ENCODE peak calls at places on chromosomes 16 and 17, in seven cellular contexts. E is body of pancreas; N is fibroblast of the conjunctiva; B is T follicular helper cell; G is CD4-positive, alpha-beta memory T cell; D is GM19239; W is COR-L47. O is an unnamed sample.

GRCh38 chr16:88554711-88555264 is 15.4 kb upstream of the ZC3H18 start:
- DNase-seq in W (no peak), E (no peak), N (no peak), G (no peak), B (no peak), D (no peak), O (no peak)

GRCh38 chr17:77733576-77734296 is 224.8 kb upstream of the TNRC6C start:
- DNase-seq in B (no peak), E (no peak), D (no peak), N (no peak), W (no peak), G (no peak), O (no peak)

GRCh38 chr17:40530988-40531971 is 29.9 kb upstream of the TNS4 start:
- DNase-seq in B (peak; percentile 65), G (peak; percentile 58), D (no peak), W (no peak), N (no peak), E (no peak), O (no peak)

GRCh38 chr17:45902892-45903346 is 8.6 kb downstream of the MAPT start:
- DNase-seq in W (peak; percentile 80), N (no peak), B (no peak), D (no peak), G (no peak), E (peak; percentile 68), O (peak; percentile 38)

GRCh38 chr17:41451154-41451728 is 10.5 kb upstream of the KRT38 start:
- DNase-seq in D (no peak), G (no peak), E (no peak), B (no peak), N (no peak), W (no peak), O (no peak)

GRCh38 chr16:70522216-70523000 is 946 bp downstream of the COG4 start:
- DNase-seq in G (peak; percentile 11), B (no peak), N (no peak), W (no peak), D (peak; percentile 16), E (no peak), O (no peak)

GRCh38 chr16:79269211-79269863 is 331.2 kb downstream of the MAF start:
- DNase-seq in E (no peak), N (no peak), G (peak; percentile 43), W (no peak), D (peak; percentile 30), B (no peak), O (no peak)

GRCh38 chr16:241866-242265 is 7.2 kb downstream of the FAM234A start:
- DNase-seq in E (no peak), G (no peak), D (no peak), W (no peak), N (no peak), B (no peak), O (no peak)

GRCh38 chr16:47971225-47971624 is 184.6 kb downstream of the ABCC12 start:
- DNase-seq in D (no peak), N (no peak), E (no peak), B (no peak), W (no peak), G (no peak), O (no peak)

GRCh38 chr16:29310852-29311314 is 95.6 kb downstream of the NPIPB11 start:
- DNase-seq in E (peak; percentile 82), N (no peak), B (no peak), W (no peak), G (no peak), D (no peak), O (no peak)

GRCh38 chr17:72388765-72389473 is 268.1 kb downstream of the SOX9 start:
- DNase-seq in E (no peak), W (no peak), G (no peak), B (no peak), N (no peak), D (peak; percentile 44), O (no peak)

GRCh38 chr16:25135239-25135878 is 23.8 kb downstream of the LCMT1 start:
- DNase-seq in D (no peak), E (no peak), N (no peak), B (no peak), G (no peak), W (peak; percentile 31), O (no peak)

GRCh38 chr17:2040942-2041560 is 771 bp upstream of the OVCA2 start:
- DNase-seq in E (no peak), D (no peak), W (no peak), B (no peak), N (no peak), G (no peak), O (peak; percentile 57)

GRCh38 chr17:19398301-19399181 is 11.6 kb upstream of the MFAP4 start:
- DNase-seq in G (no peak), E (no peak), N (no peak), W (peak; percentile 53), B (no peak), D (no peak), O (peak; percentile 0)

GRCh38 chr16:2819939-2820835 is 3.1 kb downstream of the PRSS21 start:
- DNase-seq in B (no peak), E (no peak), N (no peak), D (no peak), G (no peak), W (no peak), O (no peak)

GRCh38 chr17:51588063-51588462 is 327.7 kb downstream of the UTP18 start:
- DNase-seq in E (no peak), N (no peak), W (no peak), G (no peak), B (no peak), D (no peak), O (no peak)

GRCh38 chr17:4130715-4131114 is 12.1 kb downstream of the ZZEF1 start:
- DNase-seq in E (no peak), N (no peak), D (no peak), W (no peak), B (no peak), G (no peak), O (no peak)

GRCh38 chr16:73636196-73636595 is 588.3 kb upstream of the ZFHX3 start:
- DNase-seq in G (no peak), D (no peak), N (no peak), W (no peak), B (no peak), E (no peak), O (no peak)

GRCh38 chr17:5587431-5588032 is 3.2 kb upstream of the NLRP1 start:
- DNase-seq in D (peak; percentile 53), G (peak; percentile 79), E (peak; percentile 43), W (peak; percentile 44), B (peak; percentile 33), N (peak; percentile 59), O (peak; percentile 77)

GRCh38 chr16:67959520-67959919 is 8.9 kb downstream of the SLC12A4 start:
- DNase-seq in N (no peak), W (no peak), G (no peak), D (no peak), B (no peak), E (no peak), O (no peak)

GRCh38 chr17:72976971-72977767 is 115.3 kb downstream of the SLC39A11 start:
- DNase-seq in G (no peak), E (peak; percentile 46), N (peak; percentile 64), D (no peak), W (no peak), B (no peak), O (no peak)

GRCh38 chr16:727291-727977 is 528 bp downstream of the HAGHL start:
- DNase-seq in G (no peak), D (no peak), W (no peak), B (no peak), E (no peak), N (no peak), O (no peak)

GRCh38 chr17:37373530-37374159 is 2.1 kb upstream of the C17orf78 start:
- DNase-seq in W (peak; percentile 73), E (peak; percentile 73), G (peak; percentile 57), N (peak; percentile 81), B (peak; percentile 40), D (peak; percentile 65), O (peak; percentile 85)

GRCh38 chr16:3960049-3960809 is 79.7 kb upstream of the CREBBP start:
- DNase-seq in B (no peak), N (no peak), D (no peak), E (no peak), G (no peak), W (no peak), O (no peak)

GRCh38 chr17:2962236-2962635 is 101.2 kb downstream of the OR1D5 start:
- DNase-seq in E (no peak), B (no peak), W (no peak), G (no peak), D (no peak), N (no peak), O (no peak)

GRCh38 chr16:48053346-48053745 is 102.4 kb downstream of the ABCC12 start:
- DNase-seq in W (no peak), D (no peak), E (no peak), B (no peak), G (no peak), N (no peak), O (no peak)

GRCh38 chr16:48276102-48276501 is 28.8 kb upstream of the ABCC11 start:
- DNase-seq in E (no peak), W (no peak), D (no peak), G (no peak), N (no peak), B (no peak), O (no peak)

GRCh38 chr17:62809656-62810055 is 1.5 kb upstream of the MARCHF10 start:
- DNase-seq in W (no peak), G (no peak), D (no peak), N (no peak), E (no peak), B (no peak), O (no peak)

GRCh38 chr17:30361766-30362279 is 16.9 kb upstream of the CPD start:
- DNase-seq in D (no peak), W (no peak), B (no peak), N (no peak), E (no peak), G (no peak), O (no peak)

GRCh38 chr17:57355090-57355859 is 99.0 kb downstream of the MSI2 start:
- DNase-seq in G (no peak), B (no peak), N (no peak), D (no peak), E (no peak), W (no peak), O (peak; percentile 24)